ENCODE peak calls at places on chromosome 5, in five cellular contexts. E is psoas muscle, K is fibroblast of lung, X is AG09309, Z is A673. C is an unnamed sample.

GRCh38 chr5:58056546-58056945 is 403.3 kb downstream of the PLK2 start:
- DNase-seq in E (no peak), K (peak), X (no peak), Z (no peak), C (no peak)

GRCh38 chr5:163504091-163504931 is 1.1 kb upstream of the MAT2B start:
- DNase-seq in E (peak), K (peak), X (no peak), Z (peak), C (peak)

GRCh38 chr5:174735498-174736350 is 11.3 kb downstream of the MSX2 start:
- DNase-seq in E (no peak), K (no peak), X (no peak), Z (no peak), C (no peak)

GRCh38 chr5:149728303-149728702 is 1.8 kb upstream of the PPARGC1B start:
- DNase-seq in E (no peak), K (no peak), X (no peak), Z (no peak), C (peak)

GRCh38 chr5:178624626-178625546 is 2.0 kb downstream of the CLK4 start:
- DNase-seq in E (no peak), K (peak), X (no peak), Z (peak), C (peak)

GRCh38 chr5:111143910-111144309 is 51.8 kb downstream of the WDR36 start:
- DNase-seq in E (peak), K (peak), X (peak), Z (peak), C (peak)

GRCh38 chr5:89536020-89536419 is 653.0 kb upstream of the MEF2C start:
- DNase-seq in E (no peak), K (no peak), X (no peak), Z (no peak), C (no peak)

GRCh38 chr5:111163000-111163399 is 61.2 kb upstream of the CAMK4 start:
- DNase-seq in E (no peak), K (no peak), X (no peak), Z (no peak), C (no peak)

GRCh38 chr5:73451218-73452130 is 2.9 kb upstream of the FOXD1 start:
- DNase-seq in E (peak), K (peak), X (no peak), Z (peak), C (peak)
- H3K4me3 ChIP-seq in E (peak), K (peak), X (peak), Z (peak), C (peak)

GRCh38 chr5:68333649-68334549 is 118.3 kb downstream of the PIK3R1 start:
- DNase-seq in E (no peak), K (peak), X (peak), Z (no peak), C (peak)
- TF ChIP-seq CTCF in E (no peak), K (peak), X (peak), Z (no peak), C (peak)

DNA sequence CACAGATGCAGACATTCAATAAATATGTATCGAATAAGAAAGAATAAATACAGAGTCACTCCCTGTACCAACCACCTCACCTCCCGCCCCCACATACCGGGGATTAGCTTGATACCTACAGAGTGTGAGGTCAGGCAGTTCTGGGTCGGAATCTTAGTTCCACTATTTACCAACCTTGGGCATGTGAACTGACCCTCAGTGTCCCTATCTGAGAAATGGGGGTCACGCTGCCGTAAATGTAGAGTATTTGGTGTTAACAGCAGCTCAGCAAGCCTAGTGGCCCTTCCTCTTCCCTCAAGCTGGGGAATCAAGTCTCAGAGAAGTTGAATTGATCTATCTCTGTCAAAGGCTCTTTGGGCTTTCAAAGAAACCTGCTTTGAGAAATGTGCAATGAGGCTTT is 25.4 kb downstream of the CCNJL start:
- DNase-seq in E (no peak), K (no peak), X (no peak), Z (no peak), C (no peak)
- H3K4me3 ChIP-seq in E (no peak), K (no peak), X (no peak), Z (no peak), C (no peak)

DNA sequence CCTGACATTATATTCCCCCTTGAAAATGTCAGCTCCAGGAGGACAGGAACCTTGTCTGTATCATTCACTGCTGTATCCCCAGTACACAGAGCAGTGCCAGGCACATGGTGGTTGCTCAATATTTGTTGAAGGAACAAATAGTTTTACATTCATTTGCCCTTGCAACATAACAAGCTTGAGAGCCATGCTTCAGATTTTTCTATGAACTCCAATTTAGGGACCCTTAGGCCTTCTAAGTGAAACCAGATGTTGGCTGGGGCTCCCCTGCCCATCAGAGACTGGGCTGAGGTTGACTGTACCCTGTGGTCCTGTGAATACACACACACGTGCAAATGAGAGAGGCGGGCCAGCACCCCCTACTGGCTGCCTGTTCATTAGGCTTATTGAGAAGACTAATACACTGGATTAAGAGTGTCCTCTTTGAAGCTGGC is 214.9 kb upstream of the WWC1 start:
- DNase-seq in E (peak), K (peak), X (peak), Z (peak), C (peak)
- TF ChIP-seq CTCF in E (no peak), K (peak), X (peak), Z (peak), C (peak)

DNA sequence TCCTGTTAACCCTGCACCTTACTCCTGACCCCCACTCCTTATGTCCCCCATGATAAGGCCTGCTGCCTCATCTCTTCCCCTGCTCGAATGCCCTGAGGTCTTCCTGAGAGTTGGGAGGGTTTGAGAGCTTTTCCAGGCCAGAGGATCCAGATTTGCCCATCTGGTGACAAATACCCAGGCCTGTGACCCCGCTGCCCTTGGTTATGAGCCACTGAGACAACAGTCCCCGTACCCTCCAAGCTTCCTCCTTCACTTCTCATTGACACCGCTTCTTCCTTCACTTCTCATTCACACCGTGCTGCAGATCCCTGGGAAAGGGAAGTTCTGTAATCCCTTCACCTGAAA is 591 bp downstream of the GM2A start:
- DNase-seq in E (no peak), K (no peak), X (no peak), Z (no peak), C (no peak)
- H3K4me3 ChIP-seq in E (peak), K (peak), X (peak), Z (peak), C (peak)

C was measured in cardiac fibroblast.